ENCODE peak calls at places on chromosomes 12 and 14, in seven cellular contexts. One of them, this sample, is unnamed.

GRCh38 chr12:42568952-42569916 is 20.3 kb downstream of the PRICKLE1 start:
- DNase-seq in A172: peak
- DNase-seq in NCI-H774: peak
- DNase-seq in NCI-H460: peak
- DNase-seq in posterior cingulate gyrus: no peak
- DNase-seq in substantia nigra: no peak
- DNase-seq in stimulated activated CD4-positive, alpha-beta T cell treated with anti-CD3 and anti-CD28 coated beads, Interleukin-15, amount 100 ng/mL, for 1 hour: no peak
- DNase-seq in this sample: peak

GRCh38 chr14:22657861-22658260 is 13.7 kb upstream of the OR6J1 start:
- DNase-seq in A172: no peak
- DNase-seq in NCI-H774: no peak
- DNase-seq in NCI-H460: peak
- DNase-seq in posterior cingulate gyrus: no peak
- DNase-seq in substantia nigra: no peak
- DNase-seq in stimulated activated CD4-positive, alpha-beta T cell treated with anti-CD3 and anti-CD28 coated beads, Interleukin-15, amount 100 ng/mL, for 1 hour: no peak
- DNase-seq in this sample: peak

GRCh38 chr12:49220972-49221371 is 32.1 kb upstream of the TUBA1A start:
- DNase-seq in A172: no peak
- DNase-seq in NCI-H774: no peak
- DNase-seq in NCI-H460: no peak
- DNase-seq in posterior cingulate gyrus: no peak
- DNase-seq in substantia nigra: no peak
- DNase-seq in stimulated activated CD4-positive, alpha-beta T cell treated with anti-CD3 and anti-CD28 coated beads, Interleukin-15, amount 100 ng/mL, for 1 hour: no peak
- DNase-seq in this sample: no peak

GRCh38 chr12:46152456-46152855 is 116.4 kb downstream of the SLC38A1 start:
- DNase-seq in A172: no peak
- DNase-seq in NCI-H774: no peak
- DNase-seq in NCI-H460: no peak
- DNase-seq in posterior cingulate gyrus: no peak
- DNase-seq in substantia nigra: no peak
- DNase-seq in stimulated activated CD4-positive, alpha-beta T cell treated with anti-CD3 and anti-CD28 coated beads, Interleukin-15, amount 100 ng/mL, for 1 hour: no peak
- DNase-seq in this sample: no peak

GRCh38 chr14:51093371-51094281 is 1.3 kb downstream of the TRIM9 start:
- DNase-seq in A172: no peak
- DNase-seq in NCI-H774: peak
- DNase-seq in NCI-H460: no peak
- DNase-seq in posterior cingulate gyrus: peak
- DNase-seq in substantia nigra: peak
- DNase-seq in stimulated activated CD4-positive, alpha-beta T cell treated with anti-CD3 and anti-CD28 coated beads, Interleukin-15, amount 100 ng/mL, for 1 hour: peak
- DNase-seq in this sample: peak

GRCh38 chr14:53192023-53192422 is 38.9 kb upstream of the DDHD1 start:
- DNase-seq in A172: no peak
- DNase-seq in NCI-H774: no peak
- DNase-seq in NCI-H460: no peak
- DNase-seq in posterior cingulate gyrus: no peak
- DNase-seq in substantia nigra: no peak
- DNase-seq in stimulated activated CD4-positive, alpha-beta T cell treated with anti-CD3 and anti-CD28 coated beads, Interleukin-15, amount 100 ng/mL, for 1 hour: no peak
- DNase-seq in this sample: no peak

GRCh38 chr14:24364841-24365240 is 3.1 kb upstream of the NFATC4 start:
- DNase-seq in A172: no peak
- DNase-seq in NCI-H774: no peak
- DNase-seq in NCI-H460: no peak
- DNase-seq in posterior cingulate gyrus: no peak
- DNase-seq in substantia nigra: no peak
- DNase-seq in stimulated activated CD4-positive, alpha-beta T cell treated with anti-CD3 and anti-CD28 coated beads, Interleukin-15, amount 100 ng/mL, for 1 hour: no peak
- DNase-seq in this sample: no peak

GRCh38 chr14:98548071-98548686 is 723.8 kb downstream of the BCL11B start:
- DNase-seq in A172: no peak
- DNase-seq in NCI-H774: no peak
- DNase-seq in NCI-H460: no peak
- DNase-seq in posterior cingulate gyrus: no peak
- DNase-seq in substantia nigra: no peak
- DNase-seq in stimulated activated CD4-positive, alpha-beta T cell treated with anti-CD3 and anti-CD28 coated beads, Interleukin-15, amount 100 ng/mL, for 1 hour: peak
- DNase-seq in this sample: no peak

GRCh38 chr14:65850429-65851145 is 438.1 kb downstream of the FUT8 start:
- DNase-seq in A172: no peak
- DNase-seq in NCI-H774: no peak
- DNase-seq in NCI-H460: no peak
- DNase-seq in posterior cingulate gyrus: no peak
- DNase-seq in substantia nigra: no peak
- DNase-seq in stimulated activated CD4-positive, alpha-beta T cell treated with anti-CD3 and anti-CD28 coated beads, Interleukin-15, amount 100 ng/mL, for 1 hour: peak
- DNase-seq in this sample: no peak

GRCh38 chr12:58176296-58176869 is 235.0 kb downstream of the ATP23 start:
- DNase-seq in A172: peak
- DNase-seq in NCI-H774: no peak
- DNase-seq in NCI-H460: peak
- DNase-seq in posterior cingulate gyrus: no peak
- DNase-seq in substantia nigra: no peak
- DNase-seq in stimulated activated CD4-positive, alpha-beta T cell treated with anti-CD3 and anti-CD28 coated beads, Interleukin-15, amount 100 ng/mL, for 1 hour: no peak
- DNase-seq in this sample: peak

GRCh38 chr14:72763892-72764291 is 130.0 kb downstream of the DPF3 start:
- DNase-seq in A172: no peak
- DNase-seq in NCI-H774: no peak
- DNase-seq in NCI-H460: no peak
- DNase-seq in posterior cingulate gyrus: no peak
- DNase-seq in substantia nigra: no peak
- DNase-seq in stimulated activated CD4-positive, alpha-beta T cell treated with anti-CD3 and anti-CD28 coated beads, Interleukin-15, amount 100 ng/mL, for 1 hour: no peak
- DNase-seq in this sample: no peak

GRCh38 chr12:106123551-106123991 is 15.2 kb downstream of the NUAK1 start:
- DNase-seq in A172: peak
- DNase-seq in NCI-H774: no peak
- DNase-seq in NCI-H460: no peak
- DNase-seq in posterior cingulate gyrus: no peak
- DNase-seq in substantia nigra: no peak
- DNase-seq in stimulated activated CD4-positive, alpha-beta T cell treated with anti-CD3 and anti-CD28 coated beads, Interleukin-15, amount 100 ng/mL, for 1 hour: no peak
- DNase-seq in this sample: no peak

GRCh38 chr12:97616936-97617335 is 154.3 kb downstream of the RMST start:
- DNase-seq in A172: no peak
- DNase-seq in NCI-H774: no peak
- DNase-seq in NCI-H460: no peak
- DNase-seq in posterior cingulate gyrus: peak
- DNase-seq in substantia nigra: peak
- DNase-seq in stimulated activated CD4-positive, alpha-beta T cell treated with anti-CD3 and anti-CD28 coated beads, Interleukin-15, amount 100 ng/mL, for 1 hour: no peak
- DNase-seq in this sample: no peak

GRCh38 chr12:25307818-25308217 is 57.1 kb upstream of the KRAS start:
- DNase-seq in A172: no peak
- DNase-seq in NCI-H774: no peak
- DNase-seq in NCI-H460: no peak
- DNase-seq in posterior cingulate gyrus: no peak
- DNase-seq in substantia nigra: no peak
- DNase-seq in stimulated activated CD4-positive, alpha-beta T cell treated with anti-CD3 and anti-CD28 coated beads, Interleukin-15, amount 100 ng/mL, for 1 hour: no peak
- DNase-seq in this sample: no peak

GRCh38 chr14:97380539-97380941 is 583.4 kb downstream of the VRK1 start:
- DNase-seq in A172: no peak
- DNase-seq in NCI-H774: no peak
- DNase-seq in NCI-H460: no peak
- DNase-seq in posterior cingulate gyrus: no peak
- DNase-seq in substantia nigra: no peak
- DNase-seq in stimulated activated CD4-positive, alpha-beta T cell treated with anti-CD3 and anti-CD28 coated beads, Interleukin-15, amount 100 ng/mL, for 1 hour: peak
- DNase-seq in this sample: no peak

GRCh38 chr12:124032265-124032886 is 59.4 kb downstream of the ZNF664 start:
- DNase-seq in A172: peak
- DNase-seq in NCI-H774: peak
- DNase-seq in NCI-H460: peak
- DNase-seq in posterior cingulate gyrus: no peak
- DNase-seq in substantia nigra: peak
- DNase-seq in stimulated activated CD4-positive, alpha-beta T cell treated with anti-CD3 and anti-CD28 coated beads, Interleukin-15, amount 100 ng/mL, for 1 hour: no peak
- DNase-seq in this sample: peak

GRCh38 chr12:4908694-4909396 is 860 bp upstream of the KCNA1 start:
- DNase-seq in A172: no peak
- DNase-seq in NCI-H774: peak
- DNase-seq in NCI-H460: no peak
- DNase-seq in posterior cingulate gyrus: peak
- DNase-seq in substantia nigra: no peak
- DNase-seq in stimulated activated CD4-positive, alpha-beta T cell treated with anti-CD3 and anti-CD28 coated beads, Interleukin-15, amount 100 ng/mL, for 1 hour: no peak
- DNase-seq in this sample: peak

GRCh38 chr12:18074001-18074400 is 16.0 kb downstream of the RERGL start:
- DNase-seq in A172: no peak
- DNase-seq in NCI-H774: peak
- DNase-seq in NCI-H460: no peak
- DNase-seq in posterior cingulate gyrus: no peak
- DNase-seq in substantia nigra: no peak
- DNase-seq in stimulated activated CD4-positive, alpha-beta T cell treated with anti-CD3 and anti-CD28 coated beads, Interleukin-15, amount 100 ng/mL, for 1 hour: no peak
- DNase-seq in this sample: no peak

GRCh38 chr12:124509676-124510300 is 57.6 kb downstream of the NCOR2 start:
- DNase-seq in A172: no peak
- DNase-seq in NCI-H774: no peak
- DNase-seq in NCI-H460: no peak
- DNase-seq in posterior cingulate gyrus: peak
- DNase-seq in substantia nigra: peak
- DNase-seq in stimulated activated CD4-positive, alpha-beta T cell treated with anti-CD3 and anti-CD28 coated beads, Interleukin-15, amount 100 ng/mL, for 1 hour: no peak
- DNase-seq in this sample: peak

GRCh38 chr12:132804426-132804861 is 24.2 kb downstream of the GOLGA3 start:
- DNase-seq in A172: no peak
- DNase-seq in NCI-H774: no peak
- DNase-seq in NCI-H460: no peak
- DNase-seq in posterior cingulate gyrus: no peak
- DNase-seq in substantia nigra: no peak
- DNase-seq in stimulated activated CD4-positive, alpha-beta T cell treated with anti-CD3 and anti-CD28 coated beads, Interleukin-15, amount 100 ng/mL, for 1 hour: no peak
- DNase-seq in this sample: no peak

GRCh38 chr12:52271157-52271556 is 3.3 kb upstream of the KRT86 start:
- DNase-seq in A172: no peak
- DNase-seq in NCI-H774: no peak
- DNase-seq in NCI-H460: no peak
- DNase-seq in posterior cingulate gyrus: no peak
- DNase-seq in substantia nigra: no peak
- DNase-seq in stimulated activated CD4-positive, alpha-beta T cell treated with anti-CD3 and anti-CD28 coated beads, Interleukin-15, amount 100 ng/mL, for 1 hour: no peak
- DNase-seq in this sample: no peak

GRCh38 chr12:90593596-90594290 is 361.2 kb downstream of the CCER1 start:
- DNase-seq in A172: no peak
- DNase-seq in NCI-H774: no peak
- DNase-seq in NCI-H460: no peak
- DNase-seq in posterior cingulate gyrus: no peak
- DNase-seq in substantia nigra: no peak
- DNase-seq in stimulated activated CD4-positive, alpha-beta T cell treated with anti-CD3 and anti-CD28 coated beads, Interleukin-15, amount 100 ng/mL, for 1 hour: no peak
- DNase-seq in this sample: no peak

GRCh38 chr14:69606258-69606657 is 5.1 kb upstream of the SUSD6 start:
- DNase-seq in A172: no peak
- DNase-seq in NCI-H774: no peak
- DNase-seq in NCI-H460: no peak
- DNase-seq in posterior cingulate gyrus: no peak
- DNase-seq in substantia nigra: no peak
- DNase-seq in stimulated activated CD4-positive, alpha-beta T cell treated with anti-CD3 and anti-CD28 coated beads, Interleukin-15, amount 100 ng/mL, for 1 hour: no peak
- DNase-seq in this sample: no peak